ENCODE peak calls at places on chromosomes 16 and 17, in four cellular contexts. Z, H, D and P are unnamed samples.

GRCh38 chr17:49851387-49852291 is 3.8 kb upstream of the TAC4 start:
- DNase-seq in Z (no peak), H (peak), D (peak), P (peak)

GRCh38 chr17:44108440-44109311 is 14.8 kb downstream of the HDAC5 start:
- DNase-seq in Z (no peak), H (no peak), D (peak), P (no peak)

GRCh38 chr17:66807182-66807581 is 27.7 kb upstream of the CACNG5 start:
- DNase-seq in Z (no peak), H (no peak), D (no peak), P (no peak)

GRCh38 chr17:70464995-70465394 is 295.7 kb downstream of the KCNJ2 start:
- DNase-seq in Z (no peak), H (no peak), D (no peak), P (no peak)

GRCh38 chr16:84618428-84619102 is 687 bp upstream of the COTL1 start:
- DNase-seq in Z (peak), H (no peak), D (peak), P (peak)

GRCh38 chr17:41284043-41284442 is 8.5 kb downstream of the KRTAP9-7 start:
- DNase-seq in Z (no peak), H (no peak), D (peak), P (no peak)

GRCh38 chr17:19002805-19003542 is 1.6 kb downstream of the FAM83G start:
- DNase-seq in Z (peak), H (no peak), D (peak), P (no peak)

GRCh38 chr17:39193346-39193745 is 4.1 kb downstream of the CACNB1 start:
- DNase-seq in Z (no peak), H (no peak), D (no peak), P (peak)

GRCh38 chr16:48613061-48613957 is 3.3 kb upstream of the N4BP1 start:
- DNase-seq in Z (peak), H (peak), D (no peak), P (peak)

GRCh38 chr17:80195671-80196529 is 24.2 kb downstream of the SGSH start:
- DNase-seq in Z (no peak), H (peak), D (no peak), P (peak)

GRCh38 chr16:81585785-81586184 is 141.2 kb downstream of the CMIP start:
- DNase-seq in Z (no peak), H (no peak), D (peak), P (peak)

GRCh38 chr17:63035695-63036094 is 69.7 kb downstream of the TANC2 start:
- DNase-seq in Z (no peak), H (no peak), D (peak), P (no peak)

GRCh38 chr16:65281636-65282035 is 159.8 kb upstream of the CDH11 start:
- DNase-seq in Z (no peak), H (no peak), D (no peak), P (no peak)

GRCh38 chr17:83080641-83081560 is 1.5 kb downstream of the METRNL start:
- DNase-seq in Z (no peak), H (peak), D (no peak), P (no peak)

GRCh38 chr16:31295206-31295605 is 35.4 kb downstream of the ITGAM start:
- DNase-seq in Z (no peak), H (no peak), D (no peak), P (no peak)

GRCh38 chr17:78883533-78884131 is 19.4 kb downstream of the CEP295NL start:
- DNase-seq in Z (peak), H (no peak), D (peak), P (no peak)

GRCh38 chr16:86697715-86698114 is 119.4 kb downstream of the FOXL1 start:
- DNase-seq in Z (no peak), H (no peak), D (no peak), P (no peak)

GRCh38 chr16:55949518-55949917 is 74.3 kb upstream of the CES5A start:
- DNase-seq in Z (peak), H (no peak), D (peak), P (no peak)

GRCh38 chr17:7263801-7264078 is 1.5 kb upstream of the CLDN7 start:
- DNase-seq in Z (no peak), H (no peak), D (no peak), P (no peak)